ENCODE peak calls at places on chromosomes 4 and X, in seven cellular contexts. One of them, this sample, is unnamed.

GRCh38 chr4:151418856-151419255 is 9.9 kb downstream of the FHIP1A start:
- DNase-seq in pancreas: no peak
- DNase-seq in SK-N-MC: no peak
- DNase-seq in hepatocyte: no peak
- DNase-seq in HCT116: no peak
- DNase-seq in PC-9: no peak
- DNase-seq in lower lobe of right lung: no peak
- DNase-seq in this sample: no peak

GRCh38 chrX:153868576-153869472 is 17.1 kb downstream of the L1CAM start:
- DNase-seq in pancreas: peak
- DNase-seq in SK-N-MC: no peak
- DNase-seq in hepatocyte: no peak
- DNase-seq in HCT116: no peak
- DNase-seq in PC-9: no peak
- DNase-seq in lower lobe of right lung: no peak
- DNase-seq in this sample: no peak

GRCh38 chr4:94758700-94759399 is 1.1 kb downstream of the BMPR1B start:
- DNase-seq in pancreas: no peak
- DNase-seq in SK-N-MC: no peak
- DNase-seq in hepatocyte: no peak
- DNase-seq in HCT116: no peak
- DNase-seq in PC-9: no peak
- DNase-seq in lower lobe of right lung: no peak
- DNase-seq in this sample: no peak

GRCh38 chr4:74659576-74660411 is 134.5 kb downstream of the BTC start:
- DNase-seq in pancreas: no peak
- DNase-seq in SK-N-MC: no peak
- DNase-seq in hepatocyte: peak
- DNase-seq in HCT116: peak
- DNase-seq in PC-9: peak
- DNase-seq in lower lobe of right lung: no peak
- DNase-seq in this sample: no peak

GRCh38 chrX:120365320-120365719 is 3.4 kb downstream of the ATP1B4 start:
- DNase-seq in pancreas: no peak
- DNase-seq in SK-N-MC: no peak
- DNase-seq in hepatocyte: peak
- DNase-seq in HCT116: no peak
- DNase-seq in PC-9: no peak
- DNase-seq in lower lobe of right lung: peak
- DNase-seq in this sample: peak

GRCh38 chr4:14792702-14793227 is 209.5 kb upstream of the CPEB2 start:
- DNase-seq in pancreas: no peak
- DNase-seq in SK-N-MC: no peak
- DNase-seq in hepatocyte: no peak
- DNase-seq in HCT116: no peak
- DNase-seq in PC-9: no peak
- DNase-seq in lower lobe of right lung: no peak
- DNase-seq in this sample: no peak

GRCh38 chrX:68841251-68842049 is 12.6 kb downstream of the EFNB1 start:
- DNase-seq in pancreas: peak
- DNase-seq in SK-N-MC: no peak
- DNase-seq in hepatocyte: no peak
- DNase-seq in HCT116: no peak
- DNase-seq in PC-9: no peak
- DNase-seq in lower lobe of right lung: peak
- DNase-seq in this sample: no peak

GRCh38 chrX:53714580-53715335 is 28.2 kb upstream of the HUWE1 start:
- DNase-seq in pancreas: no peak
- DNase-seq in SK-N-MC: no peak
- DNase-seq in hepatocyte: no peak
- DNase-seq in HCT116: peak
- DNase-seq in PC-9: peak
- DNase-seq in lower lobe of right lung: peak
- DNase-seq in this sample: peak

GRCh38 chrX:123626962-123627361 is 105.9 kb downstream of the THOC2 start:
- DNase-seq in pancreas: no peak
- DNase-seq in SK-N-MC: no peak
- DNase-seq in hepatocyte: no peak
- DNase-seq in HCT116: no peak
- DNase-seq in PC-9: no peak
- DNase-seq in lower lobe of right lung: no peak
- DNase-seq in this sample: no peak

GRCh38 chr4:93912146-93912545 is 83.6 kb downstream of the ATOH1 start:
- DNase-seq in pancreas: no peak
- DNase-seq in SK-N-MC: no peak
- DNase-seq in hepatocyte: no peak
- DNase-seq in HCT116: no peak
- DNase-seq in PC-9: no peak
- DNase-seq in lower lobe of right lung: no peak
- DNase-seq in this sample: no peak

GRCh38 chrX:1242901-1243402 is 25.7 kb upstream of the CSF2RA start:
- DNase-seq in pancreas: no peak
- DNase-seq in SK-N-MC: no peak
- DNase-seq in hepatocyte: no peak
- DNase-seq in HCT116: no peak
- DNase-seq in PC-9: peak
- DNase-seq in lower lobe of right lung: no peak
- DNase-seq in this sample: no peak

GRCh38 chrX:54747713-54748393 is 50.2 kb downstream of the ITIH6 start:
- DNase-seq in pancreas: no peak
- DNase-seq in SK-N-MC: no peak
- DNase-seq in hepatocyte: no peak
- DNase-seq in HCT116: no peak
- DNase-seq in PC-9: no peak
- DNase-seq in lower lobe of right lung: no peak
- DNase-seq in this sample: peak

GRCh38 chr4:25670991-25671390 is 15.3 kb downstream of the SLC34A2 start:
- DNase-seq in pancreas: no peak
- DNase-seq in SK-N-MC: no peak
- DNase-seq in hepatocyte: no peak
- DNase-seq in HCT116: no peak
- DNase-seq in PC-9: no peak
- DNase-seq in lower lobe of right lung: no peak
- DNase-seq in this sample: no peak

GRCh38 chrX:53074987-53075386 is 7.2 kb upstream of the TSPYL2 start:
- DNase-seq in pancreas: no peak
- DNase-seq in SK-N-MC: no peak
- DNase-seq in hepatocyte: no peak
- DNase-seq in HCT116: no peak
- DNase-seq in PC-9: no peak
- DNase-seq in lower lobe of right lung: no peak
- DNase-seq in this sample: no peak

GRCh38 chrX:37854748-37855147 is 7.4 kb upstream of the DYNLT3 start:
- DNase-seq in pancreas: no peak
- DNase-seq in SK-N-MC: no peak
- DNase-seq in hepatocyte: no peak
- DNase-seq in HCT116: no peak
- DNase-seq in PC-9: no peak
- DNase-seq in lower lobe of right lung: no peak
- DNase-seq in this sample: no peak

GRCh38 chr4:53055274-53055673 is 193.2 kb downstream of the RASL11B start:
- DNase-seq in pancreas: no peak
- DNase-seq in SK-N-MC: peak
- DNase-seq in hepatocyte: peak
- DNase-seq in HCT116: no peak
- DNase-seq in PC-9: no peak
- DNase-seq in lower lobe of right lung: no peak
- DNase-seq in this sample: peak

GRCh38 chr4:18816228-18816891 is 794.8 kb upstream of the LCORL start:
- DNase-seq in pancreas: no peak
- DNase-seq in SK-N-MC: no peak
- DNase-seq in hepatocyte: no peak
- DNase-seq in HCT116: no peak
- DNase-seq in PC-9: no peak
- DNase-seq in lower lobe of right lung: no peak
- DNase-seq in this sample: no peak

GRCh38 chrX:5646818-5647217 is 581.8 kb downstream of the NLGN4X start:
- DNase-seq in pancreas: no peak
- DNase-seq in SK-N-MC: no peak
- DNase-seq in hepatocyte: no peak
- DNase-seq in HCT116: no peak
- DNase-seq in PC-9: no peak
- DNase-seq in lower lobe of right lung: no peak
- DNase-seq in this sample: no peak

GRCh38 chr4:56689231-56689630 is 8.1 kb upstream of the HOPX start:
- DNase-seq in pancreas: no peak
- DNase-seq in SK-N-MC: no peak
- DNase-seq in hepatocyte: no peak
- DNase-seq in HCT116: no peak
- DNase-seq in PC-9: no peak
- DNase-seq in lower lobe of right lung: no peak
- DNase-seq in this sample: no peak

GRCh38 chrX:47226531-47227333 is 6.1 kb upstream of the USP11 start:
- DNase-seq in pancreas: no peak
- DNase-seq in SK-N-MC: no peak
- DNase-seq in hepatocyte: no peak
- DNase-seq in HCT116: no peak
- DNase-seq in PC-9: no peak
- DNase-seq in lower lobe of right lung: no peak
- DNase-seq in this sample: no peak

GRCh38 chr4:113979973-113980615 is 647 bp upstream of the ARSJ start:
- DNase-seq in pancreas: no peak
- DNase-seq in SK-N-MC: no peak
- DNase-seq in hepatocyte: no peak
- DNase-seq in HCT116: no peak
- DNase-seq in PC-9: no peak
- DNase-seq in lower lobe of right lung: no peak
- DNase-seq in this sample: no peak

GRCh38 chr4:53981573-53981972 is 82.8 kb downstream of the CHIC2 start:
- DNase-seq in pancreas: no peak
- DNase-seq in SK-N-MC: no peak
- DNase-seq in hepatocyte: no peak
- DNase-seq in HCT116: no peak
- DNase-seq in PC-9: no peak
- DNase-seq in lower lobe of right lung: no peak
- DNase-seq in this sample: no peak

GRCh38 chr4:147833254-147833653 is 101.4 kb downstream of the ARHGAP10 start:
- DNase-seq in pancreas: no peak
- DNase-seq in SK-N-MC: no peak
- DNase-seq in hepatocyte: no peak
- DNase-seq in HCT116: no peak
- DNase-seq in PC-9: no peak
- DNase-seq in lower lobe of right lung: no peak
- DNase-seq in this sample: no peak

GRCh38 chr4:24671824-24672223 is 87.5 kb upstream of the DHX15 start:
- DNase-seq in pancreas: no peak
- DNase-seq in SK-N-MC: no peak
- DNase-seq in hepatocyte: no peak
- DNase-seq in HCT116: no peak
- DNase-seq in PC-9: no peak
- DNase-seq in lower lobe of right lung: no peak
- DNase-seq in this sample: no peak

GRCh38 chr4:70449220-70449619 is 22.8 kb upstream of the MUC7 start:
- DNase-seq in pancreas: no peak
- DNase-seq in SK-N-MC: no peak
- DNase-seq in hepatocyte: no peak
- DNase-seq in HCT116: no peak
- DNase-seq in PC-9: no peak
- DNase-seq in lower lobe of right lung: no peak
- DNase-seq in this sample: no peak

GRCh38 chr4:182207806-182208483 is 35.3 kb upstream of the TENM3 start:
- DNase-seq in pancreas: no peak
- DNase-seq in SK-N-MC: no peak
- DNase-seq in hepatocyte: peak
- DNase-seq in HCT116: no peak
- DNase-seq in PC-9: no peak
- DNase-seq in lower lobe of right lung: no peak
- DNase-seq in this sample: no peak

GRCh38 chr4:86968477-86969015 is 33.7 kb downstream of the AFF1 start:
- DNase-seq in pancreas: no peak
- DNase-seq in SK-N-MC: peak
- DNase-seq in hepatocyte: no peak
- DNase-seq in HCT116: no peak
- DNase-seq in PC-9: no peak
- DNase-seq in lower lobe of right lung: no peak
- DNase-seq in this sample: no peak
- H3K27ac ChIP-seq in pancreas: no peak
- H3K27ac ChIP-seq in SK-N-MC: peak
- H3K27ac ChIP-seq in hepatocyte: no peak
- H3K27ac ChIP-seq in HCT116: no peak
- H3K27ac ChIP-seq in PC-9: no peak
- H3K27ac ChIP-seq in lower lobe of right lung: no peak
- H3K27ac ChIP-seq in this sample: peak

GRCh38 chrX:104282326-104282725 is 27.6 kb upstream of the ESX1 start:
- DNase-seq in pancreas: no peak
- DNase-seq in SK-N-MC: no peak
- DNase-seq in hepatocyte: no peak
- DNase-seq in HCT116: no peak
- DNase-seq in PC-9: no peak
- DNase-seq in lower lobe of right lung: no peak
- DNase-seq in this sample: no peak
- H3K4me3 ChIP-seq in pancreas: no peak
- H3K4me3 ChIP-seq in SK-N-MC: no peak
- H3K4me3 ChIP-seq in hepatocyte: no peak
- H3K4me3 ChIP-seq in HCT116: no peak
- H3K4me3 ChIP-seq in PC-9: no peak
- H3K4me3 ChIP-seq in lower lobe of right lung: no peak
- H3K4me3 ChIP-seq in this sample: no peak

GRCh38 chr4:1018147-1019020 is 7.0 kb downstream of the FGFRL1 start:
- DNase-seq in pancreas: no peak
- DNase-seq in SK-N-MC: no peak
- DNase-seq in hepatocyte: no peak
- DNase-seq in HCT116: no peak
- DNase-seq in PC-9: no peak
- DNase-seq in lower lobe of right lung: no peak
- DNase-seq in this sample: no peak
- H3K27ac ChIP-seq in pancreas: no peak
- H3K27ac ChIP-seq in SK-N-MC: no peak
- H3K27ac ChIP-seq in hepatocyte: no peak
- H3K27ac ChIP-seq in HCT116: no peak
- H3K27ac ChIP-seq in PC-9: no peak
- H3K27ac ChIP-seq in lower lobe of right lung: no peak
- H3K27ac ChIP-seq in this sample: no peak

GRCh38 chrX:34341258-34341657 is 209.1 kb upstream of the FAM47A start:
- DNase-seq in pancreas: no peak
- DNase-seq in SK-N-MC: no peak
- DNase-seq in hepatocyte: peak
- DNase-seq in HCT116: no peak
- DNase-seq in PC-9: no peak
- DNase-seq in lower lobe of right lung: no peak
- DNase-seq in this sample: no peak
- H3K4me3 ChIP-seq in pancreas: no peak
- H3K4me3 ChIP-seq in SK-N-MC: no peak
- H3K4me3 ChIP-seq in hepatocyte: no peak
- H3K4me3 ChIP-seq in HCT116: no peak
- H3K4me3 ChIP-seq in PC-9: no peak
- H3K4me3 ChIP-seq in lower lobe of right lung: no peak
- H3K4me3 ChIP-seq in this sample: no peak